ENCODE peak calls at places on chromosomes 2 and 18, in six cellular contexts. One of them, this sample, is unnamed.

GRCh38 chr2:219459460-219460311 is 25.0 kb downstream of the SPEG start:
- DNase-seq in esophagus squamous epithelium: no peak
- DNase-seq in breast epithelium: no peak
- DNase-seq in IMR-90: peak; percentile 63
- DNase-seq in adrenal gland: peak; percentile 46
- DNase-seq in tibial nerve: peak; percentile 40
- DNase-seq in this sample: no peak

GRCh38 chr2:136909777-136910176 is 144.4 kb downstream of the THSD7B start:
- DNase-seq in tibial nerve: no peak
- DNase-seq in esophagus squamous epithelium: no peak
- DNase-seq in IMR-90: no peak
- DNase-seq in adrenal gland: no peak
- DNase-seq in breast epithelium: no peak
- DNase-seq in this sample: no peak

GRCh38 chr2:215680605-215681598 is 245.0 kb upstream of the FN1 start:
- DNase-seq in IMR-90: peak; percentile 87
- DNase-seq in esophagus squamous epithelium: no peak
- DNase-seq in breast epithelium: peak; percentile 19
- DNase-seq in tibial nerve: peak; percentile 47
- DNase-seq in adrenal gland: no peak
- DNase-seq in this sample: no peak

GRCh38 chr2:173037245-173038106 is 38.2 kb upstream of the MAP3K20 start:
- DNase-seq in breast epithelium: no peak
- DNase-seq in adrenal gland: no peak
- DNase-seq in IMR-90: peak; percentile 25
- DNase-seq in tibial nerve: no peak
- DNase-seq in esophagus squamous epithelium: no peak
- DNase-seq in this sample: no peak

GRCh38 chr18:6878881-6879280 is 149.4 kb downstream of the ARHGAP28 start:
- DNase-seq in breast epithelium: no peak
- DNase-seq in tibial nerve: peak; percentile 11
- DNase-seq in adrenal gland: no peak
- DNase-seq in esophagus squamous epithelium: no peak
- DNase-seq in IMR-90: no peak
- DNase-seq in this sample: peak; percentile 26

GRCh38 chr2:46363535-46364170 is 66.4 kb downstream of the EPAS1 start:
- DNase-seq in IMR-90: peak; percentile 88
- DNase-seq in esophagus squamous epithelium: no peak
- DNase-seq in adrenal gland: no peak
- DNase-seq in breast epithelium: no peak
- DNase-seq in tibial nerve: peak; percentile 25
- DNase-seq in this sample: no peak

GRCh38 chr2:74735009-74735408 is 81.0 kb downstream of the SEMA4F start:
- DNase-seq in breast epithelium: no peak
- DNase-seq in IMR-90: peak; percentile 31
- DNase-seq in adrenal gland: no peak
- DNase-seq in tibial nerve: no peak
- DNase-seq in esophagus squamous epithelium: no peak
- DNase-seq in this sample: no peak

GRCh38 chr2:7633556-7634153 is 716.4 kb downstream of the RNF144A start:
- DNase-seq in IMR-90: no peak
- DNase-seq in esophagus squamous epithelium: no peak
- DNase-seq in breast epithelium: no peak
- DNase-seq in adrenal gland: no peak
- DNase-seq in tibial nerve: no peak
- DNase-seq in this sample: no peak

GRCh38 chr2:192286093-192286701 is 91.5 kb upstream of the TMEFF2 start:
- DNase-seq in tibial nerve: no peak
- DNase-seq in esophagus squamous epithelium: no peak
- DNase-seq in IMR-90: peak; percentile 63
- DNase-seq in breast epithelium: no peak
- DNase-seq in adrenal gland: no peak
- DNase-seq in this sample: no peak

GRCh38 chr2:72992734-72993102 is 75.4 kb downstream of the EMX1 start:
- DNase-seq in adrenal gland: no peak
- DNase-seq in tibial nerve: no peak
- DNase-seq in breast epithelium: no peak
- DNase-seq in esophagus squamous epithelium: no peak
- DNase-seq in IMR-90: no peak
- DNase-seq in this sample: peak; percentile 73

GRCh38 chr2:172007372-172007771 is 7.6 kb downstream of the METAP1D start:
- DNase-seq in esophagus squamous epithelium: no peak
- DNase-seq in IMR-90: no peak
- DNase-seq in tibial nerve: no peak
- DNase-seq in breast epithelium: no peak
- DNase-seq in adrenal gland: no peak
- DNase-seq in this sample: no peak

GRCh38 chr2:190162851-190163250 is 100.3 kb upstream of the MSTN start:
- DNase-seq in esophagus squamous epithelium: no peak
- DNase-seq in tibial nerve: no peak
- DNase-seq in breast epithelium: no peak
- DNase-seq in IMR-90: no peak
- DNase-seq in adrenal gland: no peak
- DNase-seq in this sample: no peak

GRCh38 chr2:170779304-170779703 is 9.1 kb downstream of the ERICH2 start:
- DNase-seq in breast epithelium: no peak
- DNase-seq in esophagus squamous epithelium: no peak
- DNase-seq in IMR-90: no peak
- DNase-seq in tibial nerve: no peak
- DNase-seq in adrenal gland: no peak
- DNase-seq in this sample: no peak

GRCh38 chr2:119134775-119135174 is 23.8 kb downstream of the C1QL2 start:
- DNase-seq in IMR-90: no peak
- DNase-seq in tibial nerve: no peak
- DNase-seq in esophagus squamous epithelium: no peak
- DNase-seq in breast epithelium: no peak
- DNase-seq in adrenal gland: no peak
- DNase-seq in this sample: no peak

GRCh38 chr18:32446780-32447179 is 23.9 kb downstream of the GAREM1 start:
- DNase-seq in breast epithelium: no peak
- DNase-seq in esophagus squamous epithelium: no peak
- DNase-seq in tibial nerve: no peak
- DNase-seq in adrenal gland: no peak
- DNase-seq in IMR-90: no peak
- DNase-seq in this sample: no peak

GRCh38 chr2:20013061-20013721 is 723 bp upstream of the MATN3 start:
- DNase-seq in tibial nerve: no peak
- DNase-seq in IMR-90: no peak
- DNase-seq in adrenal gland: no peak
- DNase-seq in breast epithelium: no peak
- DNase-seq in esophagus squamous epithelium: no peak
- DNase-seq in this sample: no peak

GRCh38 chr2:97360202-97360601 is 229.5 kb downstream of the ANKRD36B start:
- DNase-seq in breast epithelium: no peak
- DNase-seq in esophagus squamous epithelium: no peak
- DNase-seq in adrenal gland: no peak
- DNase-seq in IMR-90: no peak
- DNase-seq in tibial nerve: no peak
- DNase-seq in this sample: peak; percentile 50

GRCh38 chr18:13377496-13377895 is 158.9 kb downstream of the LDLRAD4 start:
- DNase-seq in adrenal gland: no peak
- DNase-seq in IMR-90: peak; percentile 13
- DNase-seq in tibial nerve: no peak
- DNase-seq in breast epithelium: no peak
- DNase-seq in esophagus squamous epithelium: no peak
- DNase-seq in this sample: peak; percentile 82
- H3K4me3 ChIP-seq in adrenal gland: no peak overlapping the region
- H3K4me3 ChIP-seq in IMR-90: no peak overlapping the region
- H3K4me3 ChIP-seq in tibial nerve: no peak overlapping the region
- H3K4me3 ChIP-seq in breast epithelium: no peak overlapping the region
- H3K4me3 ChIP-seq in esophagus squamous epithelium: no peak overlapping the region
- H3K4me3 ChIP-seq in this sample: no peak overlapping the region

DNA sequence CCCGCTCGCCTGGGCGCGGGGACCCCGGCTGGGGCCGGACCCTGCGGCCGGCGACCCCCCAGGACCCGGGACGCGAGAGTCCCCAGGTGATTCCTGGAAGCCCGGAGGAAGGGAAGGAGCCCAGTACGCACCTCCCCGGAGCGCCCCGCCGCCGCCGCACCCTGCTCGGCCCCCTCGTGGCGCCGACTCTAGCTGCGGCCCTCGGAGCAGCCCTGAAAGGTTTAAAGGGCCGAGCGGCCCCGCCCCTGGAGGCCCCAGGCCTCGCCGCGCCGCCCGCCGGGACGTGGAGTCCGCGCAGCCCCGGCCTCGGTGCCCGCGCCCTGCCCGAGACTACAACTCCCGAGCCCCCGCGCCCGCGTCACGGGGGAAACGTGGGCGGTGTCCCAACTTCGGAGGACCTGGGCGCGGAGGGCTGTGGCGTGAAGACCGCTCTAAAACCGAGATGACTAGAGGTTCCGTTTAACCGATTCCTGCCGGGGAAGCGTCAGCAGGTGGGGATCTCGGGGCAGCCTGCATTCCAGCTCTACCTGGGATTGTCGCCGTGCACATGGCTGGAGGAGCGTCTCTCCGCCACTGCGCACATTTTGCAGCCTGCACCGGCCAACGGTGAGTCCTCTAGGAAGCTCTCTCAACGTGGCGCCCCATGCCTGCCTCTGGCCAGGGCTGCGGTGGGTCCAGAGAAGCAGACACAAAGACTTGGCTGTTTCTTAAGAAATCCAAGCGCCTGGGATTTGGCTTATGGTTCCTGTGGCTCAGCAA is at the start of gene TMEM150A:
- DNase-seq in breast epithelium: peak; percentile 94
- DNase-seq in adrenal gland: peak; percentile 94
- DNase-seq in IMR-90: peak; percentile 80
- DNase-seq in esophagus squamous epithelium: peak; percentile 80
- DNase-seq in tibial nerve: peak; percentile 91
- DNase-seq in this sample: peak; percentile 99
- TF ChIP-seq POLR2A in breast epithelium: no peak
- TF ChIP-seq POLR2A in adrenal gland: peak; percentile 79
- TF ChIP-seq POLR2A in IMR-90: peak; percentile 70
- TF ChIP-seq POLR2A in esophagus squamous epithelium: peak; percentile 92
- TF ChIP-seq POLR2A in tibial nerve: peak; percentile 81
- TF ChIP-seq POLR2A in this sample: no peak

DNA sequence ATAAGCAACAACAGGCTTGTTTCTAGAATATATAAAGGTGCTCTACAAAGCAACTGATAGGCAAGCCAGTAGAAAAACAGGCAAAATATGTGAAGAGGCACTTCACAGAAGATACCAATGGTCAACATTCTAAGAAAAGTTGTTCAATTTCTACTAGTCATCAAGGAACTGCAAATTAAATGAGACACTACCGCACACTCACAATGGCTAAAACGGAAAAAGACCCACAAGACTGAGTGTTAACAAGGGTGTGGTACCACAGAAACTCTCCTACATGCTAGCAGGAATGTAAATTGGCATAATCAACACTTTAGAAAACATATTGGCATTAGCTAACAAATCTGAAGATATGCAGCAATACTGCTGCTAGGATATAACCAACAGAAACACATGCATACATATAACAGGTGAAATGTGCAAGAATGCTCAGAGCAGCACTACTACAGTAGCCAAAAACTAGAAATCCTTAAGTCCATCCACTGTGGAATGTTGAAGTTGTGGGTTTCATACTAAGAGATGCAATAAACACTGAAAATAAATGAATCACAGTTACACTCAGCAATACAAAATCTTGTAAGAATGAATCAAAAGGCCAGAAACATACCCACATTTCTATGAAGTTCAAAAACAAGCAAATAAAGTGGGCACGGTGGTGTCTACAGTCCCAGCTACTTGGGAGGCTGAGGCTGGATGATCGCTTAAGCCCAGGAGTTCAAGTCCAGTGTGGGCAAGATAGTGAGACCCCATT is 9.2 kb downstream of the RNU4ATAC start:
- DNase-seq in tibial nerve: no peak
- DNase-seq in IMR-90: peak; percentile 32
- DNase-seq in esophagus squamous epithelium: no peak
- DNase-seq in breast epithelium: no peak
- DNase-seq in adrenal gland: no peak
- DNase-seq in this sample: no peak
- H3K4me3 ChIP-seq in tibial nerve: peak overlapping the region; percentile 5
- H3K4me3 ChIP-seq in IMR-90: no peak overlapping the region
- H3K4me3 ChIP-seq in esophagus squamous epithelium: no peak overlapping the region
- H3K4me3 ChIP-seq in breast epithelium: no peak overlapping the region
- H3K4me3 ChIP-seq in adrenal gland: no peak overlapping the region
- H3K4me3 ChIP-seq in this sample: no peak overlapping the region

GRCh38 chr2:156435725-156436476 is at the start of gene GPD2:
- DNase-seq in breast epithelium: peak; percentile 88
- DNase-seq in IMR-90: peak; percentile 82
- DNase-seq in adrenal gland: peak; percentile 92
- DNase-seq in tibial nerve: peak; percentile 85
- DNase-seq in esophagus squamous epithelium: peak; percentile 21
- DNase-seq in this sample: peak; percentile 98
- TF ChIP-seq POLR2A in breast epithelium: peak; percentile 86
- TF ChIP-seq POLR2A in IMR-90: peak; percentile 55
- TF ChIP-seq POLR2A in adrenal gland: no peak
- TF ChIP-seq POLR2A in tibial nerve: peak; percentile 70
- TF ChIP-seq POLR2A in esophagus squamous epithelium: peak; percentile 60
- TF ChIP-seq POLR2A in this sample: peak; percentile 24

GRCh38 chr2:130826821-130827501 is 9.8 kb upstream of the ARHGEF4 start:
- DNase-seq in breast epithelium: no peak
- DNase-seq in IMR-90: no peak
- DNase-seq in tibial nerve: no peak
- DNase-seq in esophagus squamous epithelium: no peak
- DNase-seq in adrenal gland: no peak
- DNase-seq in this sample: no peak

GRCh38 chr2:130826419-130826818 is 10.3 kb upstream of the ARHGEF4 start:
- DNase-seq in esophagus squamous epithelium: no peak
- DNase-seq in adrenal gland: no peak
- DNase-seq in breast epithelium: no peak
- DNase-seq in IMR-90: no peak
- DNase-seq in tibial nerve: no peak
- DNase-seq in this sample: no peak

GRCh38 chr2:130829020-130829419 is 7.7 kb upstream of the ARHGEF4 start:
- DNase-seq in IMR-90: peak; percentile 57
- DNase-seq in esophagus squamous epithelium: no peak
- DNase-seq in breast epithelium: no peak
- DNase-seq in tibial nerve: no peak
- DNase-seq in adrenal gland: no peak
- DNase-seq in this sample: no peak

GRCh38 chr2:130827502-130828251 is 9.0 kb upstream of the ARHGEF4 start:
- DNase-seq in adrenal gland: no peak
- DNase-seq in breast epithelium: no peak
- DNase-seq in esophagus squamous epithelium: no peak
- DNase-seq in IMR-90: peak; percentile 68
- DNase-seq in tibial nerve: no peak
- DNase-seq in this sample: no peak

GRCh38 chr2:130828461-130828860 is 8.3 kb upstream of the ARHGEF4 start:
- DNase-seq in tibial nerve: no peak
- DNase-seq in esophagus squamous epithelium: no peak
- DNase-seq in adrenal gland: no peak
- DNase-seq in IMR-90: no peak
- DNase-seq in breast epithelium: no peak
- DNase-seq in this sample: no peak
- H3K4me3 ChIP-seq in tibial nerve: no peak overlapping the region
- H3K4me3 ChIP-seq in esophagus squamous epithelium: no peak overlapping the region
- H3K4me3 ChIP-seq in adrenal gland: no peak overlapping the region
- H3K4me3 ChIP-seq in IMR-90: no peak overlapping the region
- H3K4me3 ChIP-seq in breast epithelium: no peak overlapping the region
- H3K4me3 ChIP-seq in this sample: no peak overlapping the region

DNA sequence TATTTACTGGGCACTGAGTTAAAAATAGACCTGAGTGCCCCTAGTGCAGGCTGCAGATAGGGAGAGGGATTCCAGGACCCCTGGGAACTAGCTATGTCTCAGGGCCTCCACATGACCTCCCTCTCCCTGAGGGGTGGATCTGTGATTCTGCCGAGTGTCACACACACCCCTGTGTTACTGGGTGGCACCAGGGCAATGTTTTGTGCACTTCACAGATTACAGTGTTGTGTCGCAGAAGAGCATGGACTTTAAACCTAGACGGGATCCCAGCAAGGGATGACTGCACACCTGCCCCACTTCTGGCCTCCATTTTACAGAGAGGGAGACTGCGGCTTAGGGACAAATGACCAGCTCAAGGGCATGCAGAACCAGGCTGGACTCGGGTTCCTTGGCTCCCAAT is 65.6 kb downstream of the ZFP36L2 start:
- DNase-seq in esophagus squamous epithelium: no peak
- DNase-seq in IMR-90: no peak
- DNase-seq in breast epithelium: no peak
- DNase-seq in tibial nerve: no peak
- DNase-seq in adrenal gland: no peak
- DNase-seq in this sample: no peak
- TF ChIP-seq POLR2A in esophagus squamous epithelium: no peak
- TF ChIP-seq POLR2A in IMR-90: no peak
- TF ChIP-seq POLR2A in breast epithelium: no peak
- TF ChIP-seq POLR2A in tibial nerve: no peak
- TF ChIP-seq POLR2A in adrenal gland: no peak
- TF ChIP-seq POLR2A in this sample: no peak

This sample was measured in lower leg skin.